ENCODE peak calls at places on chromosomes 16 and 17, in five cellular contexts. O is fibroblast of lung, V is GM23338, S is body of pancreas, J is cardiac muscle cell. G is an unnamed sample.

GRCh38 chr16:52271088-52271487 is 275.9 kb downstream of the TOX3 start:
- DNase-seq in S (no peak), V (peak; percentile 19), O (no peak), J (no peak), G (no peak)

GRCh38 chr17:7673239-7673638 is 14.1 kb downstream of the TP53 start:
- DNase-seq in S (peak; percentile 53), J (peak; percentile 17), O (no peak), V (peak; percentile 85), G (peak; percentile 0)

GRCh38 chr17:12821376-12821940 is 32.2 kb downstream of the ARHGAP44 start:
- DNase-seq in V (no peak), S (no peak), O (no peak), J (peak; percentile 49), G (no peak)

GRCh38 chr16:86862596-86862995 is 284.2 kb downstream of the FOXL1 start:
- DNase-seq in S (peak; percentile 20), J (no peak), O (no peak), V (no peak), G (no peak)

GRCh38 chr17:73683788-73684582 is 39.7 kb upstream of the SDK2 start:
- DNase-seq in J (peak; percentile 6), O (no peak), S (no peak), V (no peak), G (no peak)

GRCh38 chr17:7220593-7221280 is 999 bp downstream of the ACADVL start:
- DNase-seq in O (peak; percentile 59), V (peak; percentile 75), S (peak; percentile 74), J (peak; percentile 71), G (no peak)

GRCh38 chr17:12928736-12929135 is 89.1 kb downstream of the ELAC2 start:
- DNase-seq in J (no peak), S (no peak), V (peak; percentile 40), O (peak; percentile 33), G (no peak)

GRCh38 chr17:66930933-66931332 is 33.6 kb upstream of the CACNG4 start:
- DNase-seq in O (no peak), V (no peak), J (peak; percentile 18), S (no peak), G (no peak)

GRCh38 chr16:64459821-64460220 is 662.0 kb downstream of the CDH11 start:
- DNase-seq in V (no peak), O (peak; percentile 80), J (peak; percentile 79), S (no peak), G (no peak)

GRCh38 chr17:1256699-1257098 is 13.5 kb upstream of the BHLHA9 start:
- DNase-seq in J (no peak), O (no peak), S (no peak), V (no peak), G (no peak)

GRCh38 chr17:34443832-34444469 is 80.9 kb upstream of the CCL1 start:
- DNase-seq in J (no peak), O (no peak), S (no peak), V (peak; percentile 60), G (no peak)

GRCh38 chr17:70675070-70675590 is 505.8 kb downstream of the KCNJ2 start:
- DNase-seq in O (no peak), V (no peak), S (no peak), J (no peak), G (no peak)

GRCh38 chr17:50440838-50441829 is 15.1 kb downstream of the ACSF2 start:
- DNase-seq in J (no peak), S (no peak), O (no peak), V (no peak), G (no peak)

GRCh38 chr16:49596119-49596518 is 222.5 kb downstream of the C16orf78 start:
- DNase-seq in V (no peak), O (peak; percentile 39), J (peak; percentile 64), S (no peak), G (no peak)
- H3K27ac ChIP-seq in V (no peak overlapping the region), O (no peak overlapping the region), J (no peak overlapping the region), S (no peak overlapping the region), G (no peak overlapping the region)

GRCh38 chr17:17782425-17783120 is 54.2 kb downstream of the SREBF1 start:
- DNase-seq in V (peak; percentile 61), O (peak; percentile 30), J (peak; percentile 20), S (peak; percentile 35), G (no peak)

GRCh38 chr17:17783825-17784598 is 52.8 kb downstream of the SREBF1 start:
- DNase-seq in S (peak; percentile 50), V (peak; percentile 76), O (peak; percentile 74), J (peak; percentile 81), G (no peak)

GRCh38 chr17:17783121-17783824 is 53.5 kb downstream of the SREBF1 start:
- DNase-seq in J (peak; percentile 47), O (peak; percentile 40), V (peak; percentile 89), S (peak; percentile 79), G (no peak)

GRCh38 chr17:17780941-17781590 is 55.7 kb downstream of the SREBF1 start:
- DNase-seq in J (peak; percentile 87), S (no peak), V (peak; percentile 90), O (peak; percentile 87), G (no peak)

DNA sequence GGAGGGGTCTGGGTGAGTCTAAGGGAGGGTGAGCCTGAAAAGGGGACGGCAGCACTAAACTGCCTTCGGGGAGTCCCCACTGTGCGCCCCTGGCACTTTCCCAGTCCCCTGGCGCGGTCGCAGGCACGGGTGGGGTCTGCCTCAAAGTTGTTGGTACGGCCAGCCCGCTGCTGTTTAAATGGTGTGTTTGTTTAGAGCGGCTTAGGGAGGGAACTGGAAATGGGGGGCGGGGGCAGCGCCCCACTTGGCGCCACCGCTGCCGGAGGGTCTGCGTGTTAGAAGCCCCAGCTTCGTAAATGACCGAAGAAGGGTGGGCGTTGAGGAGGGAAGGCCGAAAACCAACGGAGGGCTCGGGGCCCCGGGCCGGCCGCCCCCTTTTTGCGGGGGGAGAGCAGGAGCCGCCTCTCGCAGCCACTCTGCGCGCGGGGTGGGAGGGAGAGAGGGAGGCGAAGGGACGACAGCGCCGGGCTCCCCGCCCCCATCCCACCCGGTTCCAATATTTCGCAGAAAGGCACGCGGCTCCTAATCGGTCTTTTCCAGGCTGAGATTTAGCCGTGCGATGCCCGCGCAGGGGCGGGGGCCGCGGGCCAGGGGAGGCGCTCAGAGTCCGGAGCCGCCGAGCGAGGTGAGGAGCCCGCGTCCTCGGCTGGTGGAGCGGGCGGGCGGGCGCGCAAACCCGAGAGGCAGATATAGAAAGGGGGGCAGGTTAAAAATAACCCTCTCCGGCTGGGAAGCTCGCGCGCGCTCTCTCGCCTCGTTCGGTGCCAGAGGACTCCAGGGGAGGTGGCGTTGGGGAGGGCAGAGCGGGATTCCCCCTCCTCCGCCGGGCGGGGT is 55.0 kb downstream of the SREBF1 start:
- DNase-seq in J (peak; percentile 62), S (peak; percentile 68), V (peak; percentile 79), O (peak; percentile 64), G (no peak)
- H3K4me3 ChIP-seq in J (peak overlapping the region; percentile 42), S (no peak overlapping the region), V (peak overlapping the region; percentile 87), O (peak overlapping the region; percentile 12), G (peak overlapping the region; percentile 44)

GRCh38 chr16:70512456-70512855 is 10.9 kb downstream of the COG4 start:
- DNase-seq in O (peak; percentile 50), S (no peak), V (no peak), J (no peak), G (no peak)

GRCh38 chr16:70510216-70510615 is 13.1 kb downstream of the COG4 start:
- DNase-seq in S (no peak), J (no peak), O (no peak), V (no peak), G (no peak)

GRCh38 chr16:70508752-70509151 is 14.6 kb downstream of the COG4 start:
- DNase-seq in V (no peak), S (no peak), O (no peak), J (peak; percentile 16), G (no peak)

DNA sequence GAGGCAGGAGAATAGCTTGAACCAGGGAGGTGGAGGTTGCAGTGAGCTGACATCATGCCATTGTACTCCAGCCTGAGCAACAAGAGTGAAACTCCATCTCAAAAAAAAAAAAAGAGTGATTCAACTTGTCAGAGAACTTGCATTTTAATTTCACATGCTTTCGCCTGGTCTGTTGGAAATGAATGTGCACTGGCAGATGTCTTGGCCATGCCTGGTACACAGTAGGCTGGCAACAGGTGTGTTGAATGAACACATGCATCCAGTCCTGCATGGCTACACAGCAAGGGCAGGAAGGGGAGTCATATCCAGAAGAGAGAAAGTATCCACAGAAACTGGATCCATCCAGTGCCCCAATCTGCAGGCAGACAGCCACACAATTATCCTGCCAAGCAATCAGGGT is 11.5 kb downstream of the COG4 start:
- DNase-seq in S (no peak), O (no peak), J (no peak), V (no peak), G (no peak)
- H3K36me3 ChIP-seq in S (peaks cover 44% of the 10 kb centered on the region), O (peaks cover 10% of the 10 kb centered on the region), J (peaks cover 64% of the 10 kb centered on the region), V (peaks cover 18% of the 10 kb centered on the region), G (no peaks in the 10 kb centered on the region)

GRCh38 chr17:37490638-37491614 is 1.2 kb downstream of the DUSP14 start:
- DNase-seq in S (no peak), O (peak; percentile 89), J (peak; percentile 84), V (peak; percentile 69), G (no peak)

GRCh38 chr17:37492167-37492566 is 2.5 kb downstream of the DUSP14 start:
- DNase-seq in J (no peak), O (peak; percentile 8), S (no peak), V (no peak), G (no peak)

GRCh38 chr17:37494971-37495370 is 5.3 kb downstream of the DUSP14 start:
- DNase-seq in V (peak; percentile 57), S (no peak), O (no peak), J (no peak), G (no peak)

GRCh38 chr17:37493249-37494027 is 3.7 kb downstream of the DUSP14 start:
- DNase-seq in V (no peak), J (peak; percentile 56), S (no peak), O (peak; percentile 98), G (no peak)

GRCh38 chr17:37494401-37494831 is 4.7 kb downstream of the DUSP14 start:
- DNase-seq in V (no peak), O (peak; percentile 18), S (no peak), J (peak; percentile 47), G (no peak)
- H3K27ac ChIP-seq in V (no peak overlapping the region), O (peak overlapping the region; percentile 98), S (no peak overlapping the region), J (no peak overlapping the region), G (no peak overlapping the region)

DNA sequence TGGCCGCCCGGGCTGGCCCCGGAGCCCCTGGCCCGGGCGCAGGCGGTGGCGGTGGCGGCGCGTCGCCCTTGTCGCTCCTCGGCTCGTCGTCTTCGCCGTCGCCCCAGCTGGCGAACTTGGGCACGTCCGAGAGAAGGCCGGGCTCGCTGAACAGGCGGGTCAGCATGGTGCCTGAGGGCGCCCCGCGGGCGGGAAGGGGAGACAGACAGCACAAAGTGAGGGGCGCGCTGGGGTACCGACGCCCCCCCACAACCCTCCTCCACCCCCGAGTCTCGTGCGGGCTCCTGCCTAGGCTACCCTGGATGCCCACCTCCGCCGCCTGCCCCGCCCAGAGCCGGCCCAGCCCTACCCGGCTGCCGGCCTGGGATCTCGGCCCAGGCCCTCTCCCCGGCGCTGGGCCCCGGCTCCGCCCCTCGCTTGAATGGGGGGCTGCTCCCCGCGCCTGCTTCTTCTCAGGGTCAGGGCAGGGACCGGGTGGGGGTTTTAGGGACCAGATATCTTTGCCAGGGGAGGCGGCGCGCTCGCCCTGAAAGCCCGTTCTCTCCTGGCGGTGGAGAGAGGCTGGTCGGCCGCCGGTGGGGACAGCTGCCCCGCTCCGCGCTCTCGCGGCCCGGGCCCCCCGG is 1.2 kb downstream of the NEUROD2 start:
- DNase-seq in J (no peak), S (no peak), V (peak; percentile 56), O (no peak), G (no peak)
- H3K4me3 ChIP-seq in J (no peak overlapping the region), S (no peak overlapping the region), V (peak overlapping the region; percentile 66), O (no peak overlapping the region), G (no peak overlapping the region)

GRCh38 chr16:28980929-28981328 is 3.9 kb upstream of the LAT start:
- DNase-seq in J (no peak), O (no peak), V (peak; percentile 17), S (no peak), G (no peak)
- H3K36me3 ChIP-seq in J (peaks cover 3% of the 10 kb centered on the region), O (peaks cover 22% of the 10 kb centered on the region), V (no peaks in the 10 kb centered on the region), S (peaks cover 8% of the 10 kb centered on the region), G (no peaks in the 10 kb centered on the region)